ENCODE peak calls at places on chromosomes 1 and 21, in six cellular contexts. U is A549, T is HCT116, L is GM23338, J is K562, M is HL-60. N is an unnamed sample.

GRCh38 chr1:42335809-42336518 is 929 bp upstream of the FOXJ3 start:
- DNase-seq in U (peak), M (no peak), T (no peak), J (no peak), L (no peak), N (no peak)

GRCh38 chr1:54986025-54986424 is 5.6 kb downstream of the TMEM61 start:
- DNase-seq in T (no peak), U (no peak), J (no peak), L (no peak), M (no peak), N (no peak)

GRCh38 chr1:7325254-7325653 is 445.8 kb upstream of the VAMP3 start:
- DNase-seq in L (no peak), U (no peak), T (no peak), M (no peak), J (no peak), N (no peak)

GRCh38 chr1:171310661-171311087 is 3.3 kb upstream of the FMO4 start:
- DNase-seq in U (no peak), J (no peak), M (peak), L (peak), T (no peak), N (no peak)

GRCh38 chr1:182629674-182630073 is 25.5 kb upstream of the RGS16 start:
- DNase-seq in T (no peak), U (no peak), M (peak), L (no peak), J (no peak), N (no peak)

GRCh38 chr1:90850925-90851710 is 134.0 kb upstream of the BARHL2 start:
- DNase-seq in M (peak), U (peak), L (peak), J (peak), T (peak), N (no peak)

GRCh38 chr21:44581158-44581557 is 754 bp upstream of the KRTAP10-5 start:
- DNase-seq in J (no peak), T (no peak), M (no peak), U (no peak), L (no peak), N (no peak)

GRCh38 chr1:3943806-3944620 is 43.9 kb upstream of the C1orf174 start:
- DNase-seq in L (no peak), U (no peak), J (no peak), M (no peak), T (no peak), N (no peak)

GRCh38 chr1:58718435-58718834 is 18.6 kb upstream of the MYSM1 start:
- DNase-seq in T (no peak), M (no peak), U (no peak), L (no peak), J (peak), N (no peak)

GRCh38 chr21:36079010-36079649 is 9.3 kb downstream of the CBR1 start:
- DNase-seq in M (no peak), J (peak), T (no peak), L (no peak), U (no peak), N (no peak)

GRCh38 chr1:12031039-12031980 is 12.0 kb downstream of the MIIP start:
- DNase-seq in M (no peak), L (peak), U (peak), T (no peak), J (peak), N (no peak)

GRCh38 chr1:115687744-115688143 is 46.0 kb downstream of the VANGL1 start:
- DNase-seq in U (no peak), J (no peak), T (no peak), L (no peak), M (no peak), N (no peak)

GRCh38 chr1:23788695-23789094 is 2.2 kb upstream of the LYPLA2 start:
- DNase-seq in M (no peak), L (no peak), U (no peak), J (no peak), T (no peak), N (no peak)

GRCh38 chr1:53663525-53664300 is 75.3 kb downstream of the GLIS1 start:
- DNase-seq in T (no peak), J (no peak), M (no peak), L (no peak), U (no peak), N (no peak)

GRCh38 chr1:16905112-16905855 is 9.5 kb downstream of the RNU1-2 start:
- DNase-seq in J (peak), U (peak), T (peak), M (no peak), L (peak), N (peak)

GRCh38 chr1:62689524-62689923 is 1.3 kb upstream of the DOCK7 start:
- DNase-seq in M (no peak), T (peak), U (no peak), J (peak), L (no peak), N (peak)

GRCh38 chr1:201819346-201819745 is 9.6 kb upstream of the IPO9 start:
- DNase-seq in T (no peak), M (no peak), J (no peak), L (no peak), U (no peak), N (no peak)

GRCh38 chr1:63893976-63894375 is 120.2 kb downstream of the ROR1 start:
- DNase-seq in U (no peak), M (no peak), J (no peak), T (no peak), L (no peak), N (no peak)

GRCh38 chr1:230542054-230542453 is 100.2 kb upstream of the COG2 start:
- DNase-seq in U (no peak), J (peak), L (no peak), M (no peak), T (no peak), N (no peak)

GRCh38 chr1:225651872-225652725 is 824 bp downstream of the ENAH start:
- DNase-seq in U (no peak), M (no peak), T (no peak), L (peak), J (no peak), N (no peak)

GRCh38 chr1:85406887-85407593 is 57.9 kb downstream of the DDAH1 start:
- DNase-seq in J (no peak), U (peak), T (peak), M (no peak), L (no peak), N (peak)

GRCh38 chr1:89563957-89564604 is 39.5 kb downstream of the LRRC8B start:
- DNase-seq in M (no peak), U (no peak), J (no peak), L (no peak), T (no peak), N (no peak)

GRCh38 chr1:41957568-41957967 is 38.8 kb upstream of the HIVEP3 start:
- DNase-seq in M (no peak), J (no peak), T (no peak), L (no peak), U (no peak), N (no peak)

GRCh38 chr21:27248791-27249190 is 281.9 kb upstream of the ADAMTS5 start:
- DNase-seq in M (no peak), T (no peak), U (no peak), J (no peak), L (no peak), N (no peak)

GRCh38 chr1:201481004-201481380 is 12.0 kb upstream of the PHLDA3 start:
- DNase-seq in M (no peak), T (no peak), U (no peak), J (no peak), L (peak), N (no peak)

GRCh38 chr1:116128669-116129068 is 17.5 kb downstream of the MAB21L3 start:
- DNase-seq in J (no peak), L (no peak), U (no peak), M (no peak), T (no peak), N (no peak)

GRCh38 chr1:181607524-181607923 is 124.2 kb downstream of the CACNA1E start:
- DNase-seq in T (no peak), L (no peak), J (no peak), U (no peak), M (no peak), N (no peak)

GRCh38 chr1:110538921-110539320 is 19.9 kb upstream of the KCNA10 start:
- DNase-seq in M (no peak), L (no peak), J (no peak), U (no peak), T (no peak), N (no peak)

GRCh38 chr1:94247146-94248094 is 10.0 kb upstream of the ARHGAP29 start:
- DNase-seq in L (peak), T (peak), J (peak), U (peak), M (peak), N (no peak)

GRCh38 chr1:175155936-175156335 is 36.6 kb downstream of the KIAA0040 start:
- DNase-seq in U (no peak), L (no peak), J (no peak), T (no peak), M (no peak), N (no peak)

GRCh38 chr21:23452384-23453083 is 2154.7 kb downstream of the MRPL39 start:
- DNase-seq in U (no peak), J (peak), T (no peak), L (peak), M (no peak), N (peak)

GRCh38 chr1:32886828-32887414 is 630 bp downstream of the HPCA start:
- DNase-seq in L (no peak), J (no peak), M (no peak), U (no peak), T (no peak), N (no peak)

GRCh38 chr1:32884726-32885125 is 1.6 kb upstream of the HPCA start:
- DNase-seq in M (no peak), U (no peak), J (no peak), T (no peak), L (no peak), N (no peak)

GRCh38 chr1:32885691-32886011 is 640 bp upstream of the HPCA start:
- DNase-seq in J (no peak), U (no peak), T (no peak), L (no peak), M (no peak), N (no peak)

GRCh38 chr1:32887623-32888022 is 1.3 kb downstream of the HPCA start:
- DNase-seq in J (no peak), M (no peak), T (no peak), U (no peak), L (no peak), N (no peak)

GRCh38 chr1:32886012-32886827 is at the start of gene HPCA:
- DNase-seq in J (peak), T (no peak), M (no peak), U (peak), L (peak), N (no peak)
- TF ChIP-seq REST in J (peak), T (peak), M (peak), U (peak), L (peak), N (peak)

GRCh38 chr1:234258071-234258470 is 115.2 kb upstream of the COA6 start:
- DNase-seq in U (no peak), M (no peak), J (no peak), T (no peak), L (no peak), N (no peak)

GRCh38 chr1:234261545-234261944 is 111.7 kb upstream of the COA6 start:
- DNase-seq in T (no peak), U (no peak), J (no peak), L (no peak), M (no peak), N (no peak)

GRCh38 chr1:234262007-234262753 is 111.1 kb upstream of the COA6 start:
- DNase-seq in M (no peak), L (no peak), U (no peak), T (no peak), J (no peak), N (no peak)

GRCh38 chr1:234262754-234263105 is 110.5 kb upstream of the COA6 start:
- DNase-seq in U (no peak), T (no peak), J (no peak), L (no peak), M (no peak), N (no peak)

GRCh38 chr1:234260578-234260977 is 112.7 kb upstream of the COA6 start:
- DNase-seq in T (no peak), U (no peak), J (no peak), L (no peak), M (peak), N (peak)
- TF ChIP-seq REST in T (no peak), U (no peak), J (no peak), L (no peak), M (no peak), N (no peak)

GRCh38 chr1:193283026-193283425 is 96.6 kb upstream of the B3GALT2 start:
- DNase-seq in L (peak), M (no peak), J (peak), T (no peak), U (no peak), N (no peak)
- TF ChIP-seq REST in L (no peak), M (no peak), J (no peak), T (no peak), U (no peak), N (no peak)

DNA sequence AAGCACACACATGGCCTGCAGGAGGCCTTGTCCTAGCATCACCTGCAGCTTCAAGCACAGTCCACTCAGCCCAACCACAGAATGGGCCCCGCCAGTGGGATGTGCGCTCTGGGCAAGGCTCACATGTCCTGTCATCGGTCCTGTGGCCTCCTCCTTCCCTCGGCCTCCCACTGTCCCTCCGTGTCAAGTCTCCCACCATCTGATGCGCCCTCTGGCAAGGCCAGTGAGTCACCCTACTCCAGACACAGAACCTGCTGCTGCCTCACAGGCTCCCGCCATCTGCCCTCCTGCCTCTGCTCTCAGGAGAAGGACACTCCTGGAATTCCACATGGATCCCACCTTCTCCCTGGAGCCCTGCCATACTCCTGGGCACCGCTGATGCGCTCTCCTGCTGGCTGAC is 14.2 kb downstream of the KCNAB2 start:
- DNase-seq in U (no peak), T (no peak), L (no peak), M (no peak), J (no peak), N (no peak)
- TF ChIP-seq REST in U (no peak), T (no peak), L (no peak), M (no peak), J (no peak), N (no peak)

GRCh38 chr1:31939484-31940329 is 1.5 kb upstream of the PTP4A2 start:
- DNase-seq in L (peak), U (peak), J (peak), M (peak), T (peak), N (no peak)

GRCh38 chr1:31949862-31950261 is 11.7 kb upstream of the PTP4A2 start:
- DNase-seq in J (no peak), L (no peak), T (no peak), M (no peak), U (no peak), N (no peak)

GRCh38 chr1:31943546-31944184 is 5.5 kb upstream of the PTP4A2 start:
- DNase-seq in U (no peak), T (no peak), M (no peak), L (peak), J (peak), N (no peak)

DNA sequence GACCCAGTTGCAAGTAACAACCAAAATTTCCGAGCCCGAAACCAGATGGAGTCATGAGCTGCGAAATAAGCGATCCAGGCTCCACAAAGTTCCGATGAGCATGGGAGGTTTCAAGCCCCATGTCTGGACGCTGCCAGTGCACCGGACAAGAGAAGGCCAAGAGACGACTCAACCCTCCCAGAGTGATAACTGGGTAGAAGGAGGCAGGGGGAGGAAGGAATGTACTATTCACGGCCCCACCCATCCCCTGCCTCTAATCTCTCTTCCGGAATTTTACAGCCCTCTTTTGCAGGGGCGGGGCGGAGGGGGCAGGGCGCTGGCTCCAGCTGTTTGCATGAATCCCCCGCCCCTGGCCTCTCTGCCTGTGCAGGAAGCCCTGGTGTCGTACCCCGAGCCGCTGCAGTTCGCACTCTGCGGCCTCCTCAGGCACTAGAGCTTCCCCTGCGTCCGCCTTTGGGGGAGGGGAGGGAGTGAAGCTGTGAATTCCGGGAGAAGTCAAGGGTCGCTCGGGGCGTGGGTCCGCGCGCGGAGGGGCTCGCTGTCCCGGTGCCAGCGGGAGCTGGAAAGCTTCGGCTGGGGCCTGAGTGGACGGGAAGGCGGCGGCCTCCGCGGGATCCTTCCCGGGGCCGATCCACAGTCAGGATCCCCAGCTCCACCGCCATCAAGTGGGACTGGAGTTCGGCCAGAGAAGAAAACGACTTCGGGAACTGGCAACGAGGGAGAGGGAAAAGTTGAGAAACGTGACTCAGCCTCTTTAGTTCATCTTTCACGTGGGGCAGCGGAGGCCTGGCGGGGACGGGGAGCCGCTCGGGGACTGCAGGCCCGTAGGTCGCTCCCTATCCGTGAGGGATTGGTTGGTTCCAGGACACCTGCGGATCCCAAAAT is 6.3 kb upstream of the PTP4A2 start:
- DNase-seq in J (peak), M (peak), T (peak), L (peak), U (peak), N (no peak)
- TF ChIP-seq REST in J (no peak), M (no peak), T (no peak), L (no peak), U (no peak), N (no peak)

DNA sequence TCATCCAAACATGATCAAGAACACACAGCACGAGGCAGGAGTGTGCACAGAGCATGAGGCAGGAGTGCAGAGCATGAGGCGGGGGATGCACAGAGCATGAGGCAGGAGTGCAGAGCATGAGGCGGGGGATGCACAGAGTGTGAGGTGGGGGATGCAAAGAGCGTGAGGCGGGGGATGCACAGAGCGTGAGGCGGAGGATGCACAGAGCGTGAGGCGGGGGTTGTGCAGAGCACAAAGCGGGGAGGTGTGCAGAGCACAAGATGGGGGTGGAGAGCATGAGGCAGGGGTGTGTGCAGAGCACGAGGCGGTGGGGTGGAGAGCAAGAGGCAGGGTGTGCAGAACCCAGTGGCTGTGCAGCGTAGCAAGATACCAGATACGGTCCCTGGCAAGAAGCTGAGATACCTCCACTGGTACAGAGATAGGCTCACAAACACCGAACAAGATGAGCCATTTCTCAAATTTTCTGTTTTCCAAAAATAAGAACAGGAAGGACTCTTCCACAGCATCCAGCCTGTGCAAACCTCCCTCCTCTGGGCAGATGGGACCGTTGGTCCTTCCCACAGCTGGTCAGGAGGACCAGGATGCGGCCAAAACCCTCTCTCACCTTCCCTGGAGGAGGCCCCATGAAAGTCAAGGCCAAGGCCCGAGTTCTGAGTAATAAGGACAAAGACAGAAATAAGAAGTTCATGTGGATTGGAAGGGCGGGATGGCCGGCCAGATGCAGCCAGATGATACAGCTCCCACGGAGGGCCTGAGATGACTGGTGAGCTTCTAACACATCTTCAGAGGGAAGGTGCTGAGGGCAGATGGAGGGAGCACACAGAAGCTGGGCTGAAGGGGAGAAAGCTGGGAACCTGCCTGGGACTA is 12.0 kb downstream of the SPATC1L start:
- DNase-seq in L (no peak), U (no peak), T (no peak), M (no peak), J (peak), N (no peak)
- TF ChIP-seq REST in L (no peak), U (no peak), T (no peak), M (no peak), J (no peak), N (no peak)

GRCh38 chr1:160354388-160354985 is 11.3 kb downstream of the NCSTN start:
- DNase-seq in U (peak), T (no peak), J (peak), L (peak), M (no peak), N (no peak)
- TF ChIP-seq REST in U (no peak), T (no peak), J (no peak), L (no peak), M (peak), N (no peak)

DNA sequence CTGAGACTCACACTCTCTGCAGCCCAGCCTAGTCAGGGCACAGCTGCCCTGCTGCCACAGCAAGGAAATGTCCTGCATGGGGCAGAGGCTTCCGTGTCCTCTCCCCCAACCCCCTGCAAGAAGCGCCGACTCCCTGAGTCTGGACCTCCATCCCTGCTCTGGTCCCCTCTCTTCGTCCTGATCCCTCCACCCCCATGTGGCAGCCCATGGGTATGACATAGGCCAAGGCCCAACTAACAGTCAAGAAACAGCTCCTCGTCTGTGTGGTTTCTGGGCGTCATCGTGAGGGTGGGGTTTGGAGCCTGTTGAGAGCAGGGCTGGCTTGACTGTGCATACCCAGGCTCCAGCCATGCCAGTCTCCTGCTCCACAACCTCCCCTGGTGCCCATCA is 19.5 kb downstream of the FAAH start:
- DNase-seq in T (no peak), M (no peak), J (peak), L (peak), U (peak), N (no peak)
- TF ChIP-seq REST in T (no peak), M (no peak), J (no peak), L (no peak), U (no peak), N (no peak)